ENCODE peak calls at places on chromosome 13, in eight cellular contexts. D, H, K, X, T, G, S and L are unnamed samples.

GRCh38 chr13:102903659-102904407 is 58.0 kb downstream of the ERCC5 start:
- DNase-seq in D (peak; percentile 6), H (no peak), K (no peak), X (no peak), T (no peak), G (no peak), S (no peak), L (no peak)

GRCh38 chr13:29496241-29496712 is 99.2 kb downstream of the SLC7A1 start:
- DNase-seq in D (no peak), H (no peak), K (no peak), X (no peak), T (no peak), G (no peak), S (no peak), L (peak; percentile 59)

GRCh38 chr13:113421673-113422270 is 31.5 kb downstream of the ADPRHL1 start:
- DNase-seq in D (no peak), H (no peak), K (no peak), X (no peak), T (no peak), G (no peak), S (no peak), L (no peak)

GRCh38 chr13:27835799-27836198 is 43.5 kb downstream of the GSX1 start:
- DNase-seq in D (no peak), H (no peak), K (no peak), X (no peak), T (no peak), G (no peak), S (no peak), L (no peak)

GRCh38 chr13:99260216-99260615 is 2.0 kb upstream of the GPR18 start:
- DNase-seq in D (no peak), H (no peak), K (no peak), X (no peak), T (no peak), G (no peak), S (no peak), L (no peak)

GRCh38 chr13:75785130-75785529 is 149.0 kb downstream of the LMO7 start:
- DNase-seq in D (no peak), H (no peak), K (no peak), X (no peak), T (no peak), G (no peak), S (no peak), L (no peak)

GRCh38 chr13:110442946-110443632 is 118.4 kb downstream of the RAB20 start:
- DNase-seq in D (peak; percentile 64), H (no peak), K (no peak), X (no peak), T (no peak), G (no peak), S (peak; percentile 5), L (no peak)

GRCh38 chr13:49271264-49271663 is 23.5 kb downstream of the CDADC1 start:
- DNase-seq in D (no peak), H (no peak), K (no peak), X (no peak), T (no peak), G (no peak), S (no peak), L (no peak)

GRCh38 chr13:72983085-72983768 is 75.6 kb upstream of the KLF5 start:
- DNase-seq in D (no peak), H (no peak), K (no peak), X (no peak), T (no peak), G (no peak), S (no peak), L (no peak)